ENCODE peak calls at places on chromosomes 4 and X, in nine cellular contexts. R, C, B, M, I, E, H, V and X are unnamed samples.

GRCh38 chr4:61575796-61576195 is 375.7 kb downstream of the ADGRL3 start:
- DNase-seq in E (no peak), M (no peak), I (no peak), R (no peak), C (no peak), B (no peak), H (no peak), V (no peak), X (no peak)

GRCh38 chr4:56731857-56732256 is 50.8 kb upstream of the HOPX start:
- DNase-seq in V (no peak), B (no peak), I (no peak), E (no peak), R (peak), M (no peak), H (no peak), C (peak), X (peak)

GRCh38 chr4:112282860-112283667 is 2.6 kb downstream of the TIFA start:
- DNase-seq in M (no peak), C (no peak), V (no peak), I (no peak), H (no peak), R (no peak), B (no peak), E (no peak), X (no peak)

GRCh38 chrX:31547816-31548215 is 476.0 kb upstream of the FTHL17 start:
- DNase-seq in B (no peak), M (no peak), R (no peak), C (no peak), H (no peak), I (no peak), V (no peak), E (no peak), X (no peak)

GRCh38 chr4:116539744-116540143 is 545.6 kb downstream of the TRAM1L1 start:
- DNase-seq in H (no peak), E (no peak), R (no peak), V (no peak), I (no peak), M (no peak), C (no peak), B (no peak), X (no peak)

GRCh38 chr4:158003212-158003611 is 169.6 kb downstream of the GASK1B start:
- DNase-seq in R (no peak), M (no peak), E (no peak), V (no peak), C (no peak), H (no peak), B (no peak), I (no peak), X (no peak)

GRCh38 chrX:69179380-69179911 is 14.2 kb upstream of the PJA1 start:
- DNase-seq in M (peak), B (no peak), V (no peak), E (no peak), I (peak), H (no peak), R (no peak), C (no peak), X (peak)

GRCh38 chrX:137278825-137279224 is 245.0 kb upstream of the GPR101 start:
- DNase-seq in M (no peak), V (no peak), E (no peak), R (no peak), H (no peak), I (no peak), B (no peak), C (no peak), X (no peak)

GRCh38 chrX:145552643-145553042 is 265.0 kb upstream of the SLITRK2 start:
- DNase-seq in C (no peak), R (no peak), I (no peak), B (no peak), M (no peak), E (no peak), V (no peak), H (no peak), X (no peak)

GRCh38 chrX:1679238-1679637 is 64.4 kb downstream of the ASMT start:
- DNase-seq in R (no peak), B (no peak), V (no peak), E (no peak), I (no peak), C (no peak), M (no peak), H (no peak), X (no peak)

GRCh38 chrX:78029663-78030062 is 60.2 kb upstream of the PGAM4 start:
- DNase-seq in E (peak), M (peak), V (peak), H (no peak), C (no peak), R (no peak), B (no peak), I (peak), X (no peak)

GRCh38 chrX:10828640-10829039 is 208.3 kb upstream of the MID1 start:
- DNase-seq in H (no peak), I (no peak), M (no peak), V (peak), B (no peak), R (no peak), C (no peak), E (no peak), X (no peak)

GRCh38 chr4:174278467-174278866 is 5.0 kb downstream of the FBXO8 start:
- DNase-seq in C (no peak), I (no peak), M (no peak), H (no peak), V (peak), B (no peak), E (no peak), R (no peak), X (no peak)

GRCh38 chr4:72031868-72032619 is at the start of gene NPFFR2:
- DNase-seq in V (peak), E (no peak), I (peak), H (peak), B (no peak), C (peak), M (peak), R (peak), X (no peak)

GRCh38 chrX:52217494-52218160 is 32.9 kb downstream of the MAGED4 start:
- DNase-seq in B (no peak), V (no peak), E (no peak), I (no peak), H (no peak), R (no peak), C (no peak), M (no peak), X (no peak)

GRCh38 chr4:11606078-11606477 is 177.4 kb upstream of the HS3ST1 start:
- DNase-seq in C (no peak), B (no peak), H (no peak), I (no peak), M (no peak), E (no peak), R (no peak), V (peak), X (no peak)

GRCh38 chr4:145154573-145154972 is 25.8 kb downstream of the OTUD4 start:
- DNase-seq in M (no peak), I (peak), V (no peak), B (no peak), H (no peak), R (no peak), C (no peak), E (no peak), X (no peak)

GRCh38 chrX:118347131-118347530 is 1.2 kb downstream of the WDR44 start:
- DNase-seq in I (peak), E (no peak), C (no peak), V (peak), M (no peak), B (no peak), R (no peak), H (no peak), X (no peak)

GRCh38 chrX:118346258-118347094 is 570 bp downstream of the WDR44 start:
- DNase-seq in R (peak), H (peak), V (no peak), C (no peak), M (peak), B (no peak), I (no peak), E (peak), X (no peak)

GRCh38 chrX:118349188-118349587 is 3.3 kb downstream of the WDR44 start:
- DNase-seq in R (no peak), C (no peak), B (no peak), E (no peak), I (no peak), M (no peak), H (no peak), V (no peak), X (no peak)

GRCh38 chrX:118350221-118350620 is 4.3 kb downstream of the WDR44 start:
- DNase-seq in B (no peak), I (no peak), C (no peak), R (no peak), H (no peak), V (no peak), M (no peak), E (no peak), X (no peak)

DNA sequence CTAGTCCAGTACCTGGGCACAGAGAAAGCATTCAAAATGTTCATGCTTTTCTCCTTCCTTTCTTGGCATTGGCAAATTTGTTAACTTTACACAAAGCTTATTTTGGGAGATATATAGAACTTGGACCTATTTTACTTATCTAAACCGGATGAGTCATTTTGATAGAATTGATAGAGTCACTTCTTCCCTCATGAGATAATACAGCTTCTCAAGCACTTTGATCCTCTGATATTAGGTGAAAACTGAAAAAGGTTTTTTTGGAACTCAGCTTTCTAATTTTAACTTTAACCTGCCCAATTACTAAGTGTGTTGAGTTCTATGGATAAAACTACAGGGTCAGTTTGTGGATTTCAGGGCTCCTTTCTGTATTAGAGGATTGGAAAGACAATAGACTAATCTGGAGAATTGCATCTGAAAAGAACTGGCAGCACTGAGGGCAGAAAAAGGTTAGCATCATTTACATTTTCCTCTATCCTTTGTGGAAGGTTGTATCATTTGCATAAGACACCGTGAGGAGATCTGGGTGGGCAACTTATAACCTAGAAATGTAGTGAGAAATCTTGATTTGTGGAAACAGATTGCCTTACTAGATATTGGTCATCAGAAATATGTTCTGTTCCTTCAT is 2.4 kb downstream of the WDR44 start:
- DNase-seq in R (no peak), I (no peak), E (no peak), B (no peak), V (no peak), M (no peak), H (no peak), C (no peak), X (no peak)
- H3K4me3 ChIP-seq in R (peak), I (peak), E (peak), B (peak), V (peak), M (no peak), H (no peak), C (peak), X (no peak)

DNA sequence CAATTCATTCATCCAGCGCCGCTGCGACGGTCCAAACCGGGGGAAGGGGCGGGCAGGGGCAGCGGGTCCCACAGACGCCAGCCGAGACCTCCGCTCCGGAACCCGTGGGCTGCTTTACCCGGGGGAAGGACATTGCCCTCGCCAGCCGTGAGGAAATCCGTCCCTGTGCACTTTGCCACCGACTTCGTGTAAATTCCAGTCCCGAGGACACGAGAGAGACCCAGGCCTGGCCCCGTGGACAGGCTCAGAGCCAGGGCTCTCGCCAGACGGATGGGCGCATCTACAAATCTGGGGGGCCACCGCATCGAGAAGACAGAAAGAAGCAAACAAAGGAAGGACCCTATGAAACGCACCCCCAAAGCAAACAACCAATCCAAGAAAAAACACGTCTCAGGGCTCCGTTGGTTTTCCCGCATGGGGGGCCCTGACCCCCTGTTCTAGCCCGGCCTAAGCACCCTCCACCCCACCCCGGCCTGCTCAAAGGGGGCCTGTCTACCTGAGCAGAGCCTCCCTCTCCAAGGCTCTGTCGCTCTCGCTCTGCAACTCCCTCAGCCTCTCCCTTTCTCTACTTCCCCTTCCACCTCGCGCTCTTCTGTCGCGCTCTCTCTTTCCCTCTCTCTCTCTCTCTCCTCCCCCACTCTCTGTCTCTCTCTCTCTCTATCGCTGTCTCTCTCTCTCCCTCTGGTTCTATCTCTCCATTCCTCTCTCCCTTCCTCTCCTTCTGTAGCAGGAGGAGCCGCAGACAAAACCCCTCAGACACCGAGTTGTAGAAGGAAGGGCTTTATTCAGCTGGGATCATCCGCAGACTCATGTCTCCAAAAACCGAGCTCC is 11.3 kb downstream of the FRG2 start:
- DNase-seq in M (no peak), E (no peak), C (no peak), I (no peak), H (no peak), V (no peak), B (no peak), R (no peak), X (no peak)
- H3K4me3 ChIP-seq in M (no peak), E (no peak), C (peak), I (no peak), H (peak), V (no peak), B (peak), R (no peak), X (no peak)

GRCh38 chrX:119690921-119691716 is 1.8 kb downstream of the SEPTIN6 start:
- DNase-seq in R (no peak), C (no peak), B (no peak), I (peak), H (no peak), M (no peak), V (peak), E (peak), X (no peak)
- H3K4me3 ChIP-seq in R (peak), C (peak), B (peak), I (peak), H (peak), M (no peak), V (no peak), E (peak), X (peak)

GRCh38 chr4:102114118-102114630 is 231.1 kb downstream of the SLC39A8 start:
- DNase-seq in B (no peak), H (no peak), E (no peak), C (no peak), M (no peak), I (no peak), R (no peak), V (no peak), X (no peak)
- H3K4me3 ChIP-seq in B (no peak), H (no peak), E (no peak), C (no peak), M (no peak), I (no peak), R (no peak), V (no peak), X (no peak)

DNA sequence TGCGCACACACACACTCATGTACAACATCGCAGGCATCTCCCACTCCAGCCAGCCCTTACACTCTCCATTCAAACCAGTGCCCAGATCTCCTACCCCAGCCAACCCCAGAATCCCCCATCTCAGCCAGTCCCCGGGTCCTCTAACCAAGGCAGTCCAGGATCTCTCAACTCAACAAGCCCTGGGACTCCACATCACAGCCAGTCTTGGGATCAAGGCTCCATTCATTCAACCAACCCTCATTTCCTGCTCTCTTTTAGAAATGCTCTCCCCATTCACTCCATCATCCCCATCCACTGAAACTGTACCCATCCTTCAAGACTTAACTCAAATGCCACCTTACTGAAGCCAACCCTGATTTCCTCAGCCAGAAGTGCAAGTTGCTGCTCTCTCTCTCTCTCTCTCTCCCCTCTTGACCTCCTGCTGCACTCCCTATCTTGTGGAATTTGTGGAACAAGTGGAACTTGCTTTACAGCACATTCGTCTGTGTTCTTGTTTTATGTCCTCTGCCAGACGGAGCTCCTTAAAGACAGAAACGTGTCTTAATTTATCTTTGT is 40.6 kb upstream of the IQSEC2 start:
- DNase-seq in V (no peak), C (no peak), I (no peak), E (no peak), M (no peak), H (no peak), R (no peak), B (no peak), X (no peak)
- H3K4me3 ChIP-seq in V (no peak), C (no peak), I (no peak), E (no peak), M (no peak), H (no peak), R (no peak), B (no peak), X (no peak)

GRCh38 chr4:184097240-184097619 is 120.4 kb downstream of the ENPP6 start:
- DNase-seq in I (no peak), C (peak), H (peak), V (no peak), B (no peak), M (no peak), R (peak), E (peak), X (peak)
- H3K4me3 ChIP-seq in I (no peak), C (peak), H (peak), V (no peak), B (peak), M (no peak), R (peak), E (no peak), X (peak)

GRCh38 chr4:17060230-17060629 is 161.8 kb upstream of the LDB2 start:
- DNase-seq in R (no peak), M (no peak), I (no peak), B (no peak), H (no peak), V (peak), C (no peak), E (no peak), X (no peak)

GRCh38 chr4:17055788-17056187 is 157.3 kb upstream of the LDB2 start:
- DNase-seq in M (no peak), C (no peak), V (peak), H (no peak), R (no peak), B (no peak), I (peak), E (no peak), X (no peak)

GRCh38 chr4:17057035-17057434 is 158.6 kb upstream of the LDB2 start:
- DNase-seq in E (no peak), V (no peak), R (no peak), B (no peak), C (no peak), I (no peak), H (no peak), M (no peak), X (no peak)

GRCh38 chr4:17058506-17058905 is 160.1 kb upstream of the LDB2 start:
- DNase-seq in H (no peak), C (no peak), E (no peak), B (no peak), V (no peak), M (no peak), R (no peak), I (no peak), X (no peak)

GRCh38 chr4:17059192-17059634 is 160.8 kb upstream of the LDB2 start:
- DNase-seq in M (no peak), I (peak), R (no peak), H (no peak), E (no peak), V (no peak), C (no peak), B (no peak), X (no peak)
- H3K4me3 ChIP-seq in M (no peak), I (no peak), R (no peak), H (no peak), E (no peak), V (no peak), C (no peak), B (peak), X (no peak)

GRCh38 chrX:40079572-40079971 is 18.2 kb downstream of the BCOR start:
- DNase-seq in H (no peak), V (no peak), I (no peak), R (no peak), E (no peak), B (no peak), M (no peak), C (no peak), X (no peak)

GRCh38 chrX:40083120-40083978 is 14.4 kb downstream of the BCOR start:
- DNase-seq in H (peak), E (no peak), V (no peak), R (peak), B (no peak), C (no peak), M (no peak), I (no peak), X (no peak)

GRCh38 chrX:40081679-40082068 is 16.1 kb downstream of the BCOR start:
- DNase-seq in B (no peak), M (no peak), R (no peak), E (no peak), H (no peak), I (no peak), C (no peak), V (peak), X (no peak)

GRCh38 chrX:40082447-40083119 is 15.2 kb downstream of the BCOR start:
- DNase-seq in R (peak), H (no peak), B (no peak), C (no peak), I (no peak), V (no peak), E (no peak), M (no peak), X (no peak)

DNA sequence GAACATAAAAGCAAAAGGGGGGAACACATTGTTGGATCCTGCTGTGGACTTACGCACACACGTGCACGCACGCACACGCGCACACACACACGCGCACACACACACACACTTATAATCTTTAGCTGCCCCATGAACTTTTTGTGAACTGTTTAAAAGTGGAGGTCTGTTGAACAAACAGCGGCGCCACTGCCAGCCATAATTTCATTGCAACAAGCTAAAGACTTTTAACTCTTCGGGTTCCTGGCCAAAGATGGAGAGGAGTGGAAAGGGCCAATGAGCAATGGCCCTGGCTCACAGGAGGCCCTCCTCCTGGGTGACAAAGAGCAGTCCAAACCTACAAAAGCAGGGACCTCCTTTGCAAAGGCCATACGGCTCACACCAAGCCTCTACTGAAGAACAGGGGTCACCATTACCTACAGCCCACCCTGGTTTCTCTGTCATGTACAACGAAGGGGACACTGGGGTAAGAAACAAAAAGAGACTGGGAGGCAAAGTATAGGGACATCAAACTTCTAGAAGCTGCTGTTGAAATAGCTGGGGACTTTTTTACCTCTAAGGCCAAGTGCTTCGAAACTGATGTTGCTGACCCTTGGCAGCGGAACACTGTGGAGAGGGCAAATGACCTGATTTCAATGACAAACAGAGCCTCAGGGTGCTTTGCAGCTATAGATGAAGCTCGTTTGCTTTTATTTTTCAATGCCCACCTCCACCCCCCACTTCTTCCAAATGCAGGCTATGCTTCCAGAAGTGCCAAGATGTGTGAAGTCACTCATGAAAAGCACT is 16.7 kb downstream of the BCOR start:
- DNase-seq in V (no peak), H (no peak), I (no peak), B (no peak), R (no peak), E (no peak), C (no peak), M (no peak), X (no peak)
- H3K4me3 ChIP-seq in V (no peak), H (no peak), I (no peak), B (no peak), R (no peak), E (no peak), C (no peak), M (no peak), X (no peak)

GRCh38 chr4:1795304-1796195 is 2.5 kb downstream of the FGFR3 start:
- DNase-seq in B (no peak), R (no peak), C (peak), I (no peak), E (no peak), V (no peak), H (no peak), M (no peak), X (no peak)
- H3K4me3 ChIP-seq in B (peak), R (peak), C (peak), I (no peak), E (no peak), V (peak), H (peak), M (no peak), X (no peak)